ENCODE peak calls at places on chromosomes 13 and 19, in nine cellular contexts. Q is IMR-90, D is cardiac muscle cell, U is colonic mucosa, V is stomach, F is lower lobe of right lung, G is ascending aorta, H is bronchial epithelial cell, T is psoas muscle. L is an unnamed sample.

GRCh38 chr19:3045885-3046603 is 16.3 kb downstream of the TLE5 start:
- DNase-seq in Q (no peak), T (no peak), G (no peak), D (peak; percentile 32), V (no peak), H (no peak), F (no peak), U (no peak), L (no peak)

GRCh38 chr19:54421169-54421516 is 5.9 kb downstream of the TTYH1 start:
- DNase-seq in H (no peak), Q (no peak), D (no peak), G (no peak), F (no peak), V (no peak), T (no peak), U (no peak), L (no peak)

GRCh38 chr19:57351867-57352266 is 796 bp downstream of the ZNF304 start:
- DNase-seq in H (peak; percentile 48), T (no peak), Q (peak; percentile 4), G (no peak), F (no peak), V (no peak), D (no peak), U (no peak), L (no peak)

GRCh38 chr13:64413529-64413928 is 2816.6 kb downstream of the PCDH9 start:
- DNase-seq in U (no peak), F (no peak), T (no peak), Q (no peak), G (no peak), H (no peak), D (no peak), V (no peak), L (no peak)

GRCh38 chr13:111474136-111475002 is 153.9 kb downstream of the TEX29 start:
- DNase-seq in Q (peak; percentile 35), U (no peak), D (peak; percentile 56), T (no peak), V (no peak), H (peak; percentile 21), G (no peak), F (no peak), L (no peak)

GRCh38 chr13:100694722-100695644 is 20.4 kb upstream of the TMTC4 start:
- DNase-seq in Q (peak; percentile 38), F (no peak), H (peak; percentile 22), U (peak; percentile 28), D (peak; percentile 71), V (peak; percentile 53), T (no peak), G (no peak), L (no peak)

GRCh38 chr13:26062853-26063444 is 11.1 kb upstream of the SHISA2 start:
- DNase-seq in H (peak; percentile 55), T (no peak), Q (peak; percentile 33), G (no peak), V (peak; percentile 49), D (peak; percentile 75), F (no peak), U (peak; percentile 26), L (no peak)

GRCh38 chr13:113483504-113484287 is 6.8 kb downstream of the DCUN1D2 start:
- DNase-seq in F (no peak), D (no peak), V (no peak), G (no peak), Q (no peak), H (no peak), T (no peak), U (no peak), L (no peak)

GRCh38 chr13:100399455-100399854 is 189.1 kb downstream of the GGACT start:
- DNase-seq in D (no peak), V (no peak), Q (no peak), H (no peak), T (no peak), U (no peak), F (no peak), G (no peak), L (no peak)

GRCh38 chr13:112725346-112726017 is 35.6 kb downstream of the ATP11A start:
- DNase-seq in F (peak; percentile 51), H (peak; percentile 50), D (no peak), V (no peak), U (no peak), Q (peak; percentile 62), G (no peak), T (peak; percentile 84), L (no peak)

GRCh38 chr19:33375760-33376159 is 2.3 kb downstream of the CEBPG start:
- DNase-seq in V (no peak), T (no peak), Q (peak; percentile 51), U (no peak), H (peak; percentile 48), G (peak; percentile 33), F (no peak), D (no peak), L (no peak)

GRCh38 chr19:7393459-7393858 is 44.7 kb downstream of the ARHGEF18 start:
- DNase-seq in G (no peak), D (no peak), Q (no peak), U (no peak), H (no peak), F (no peak), T (no peak), V (no peak), L (no peak)

GRCh38 chr19:7395793-7396192 is 47.1 kb downstream of the ARHGEF18 start:
- DNase-seq in V (no peak), Q (no peak), F (no peak), T (no peak), H (peak; percentile 26), G (no peak), D (no peak), U (peak; percentile 29), L (no peak)

GRCh38 chr19:7395360-7395781 is 46.6 kb downstream of the ARHGEF18 start:
- DNase-seq in D (peak; percentile 19), H (no peak), Q (no peak), U (peak; percentile 26), G (no peak), V (no peak), F (no peak), T (no peak), L (no peak)

GRCh38 chr19:7393934-7394508 is 45.3 kb downstream of the ARHGEF18 start:
- DNase-seq in F (no peak), H (no peak), U (no peak), G (no peak), V (no peak), Q (no peak), T (no peak), D (no peak), L (no peak)

GRCh38 chr19:7394728-7395359 is 46.1 kb downstream of the ARHGEF18 start:
- DNase-seq in T (peak; percentile 94), H (peak; percentile 77), F (peak; percentile 90), G (peak; percentile 93), Q (peak; percentile 87), D (peak; percentile 93), U (peak; percentile 93), V (peak; percentile 94), L (peak; percentile 28)
- TF ChIP-seq CTCF in T (no peak), H (peak; percentile 1), F (no peak), G (no peak), Q (no peak), D (no peak), U (no peak), V (no peak), L (no peak)

GRCh38 chr19:13032837-13033236 is 37.6 kb downstream of the NFIX start:
- DNase-seq in V (no peak), G (no peak), H (no peak), D (no peak), F (no peak), Q (no peak), U (no peak), T (no peak), L (no peak)
- H3K27me3 ChIP-seq in V (no peaks in the 10 kb centered on the region), G (no peaks in the 10 kb centered on the region), H (no peaks in the 10 kb centered on the region), D (peaks cover 100% of the 10 kb centered on the region), F (no peaks in the 10 kb centered on the region), Q (no peaks in the 10 kb centered on the region), U (no peaks in the 10 kb centered on the region), T (no peaks in the 10 kb centered on the region), L (no peaks in the 10 kb centered on the region)

DNA sequence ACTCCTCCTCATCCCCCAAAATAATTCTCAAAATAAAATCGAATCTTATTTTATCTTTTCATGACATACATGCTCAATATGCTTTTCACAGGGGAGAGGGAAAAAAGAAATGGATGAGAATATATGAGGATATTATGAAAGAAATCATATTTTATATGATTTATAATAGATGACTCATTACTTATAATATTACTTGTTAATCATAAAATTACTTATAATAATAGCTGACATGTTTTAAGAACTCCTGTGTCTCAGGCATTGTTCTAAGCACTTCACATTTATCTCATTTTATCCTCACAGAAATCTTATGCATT is 3.0 kb upstream of the CEACAM3 start:
- DNase-seq in H (no peak), D (no peak), F (no peak), G (no peak), V (no peak), Q (no peak), U (no peak), T (no peak), L (no peak)
- TF ChIP-seq CTCF in H (no peak), D (no peak), F (no peak), G (no peak), V (no peak), Q (no peak), U (no peak), T (no peak), L (no peak)

DNA sequence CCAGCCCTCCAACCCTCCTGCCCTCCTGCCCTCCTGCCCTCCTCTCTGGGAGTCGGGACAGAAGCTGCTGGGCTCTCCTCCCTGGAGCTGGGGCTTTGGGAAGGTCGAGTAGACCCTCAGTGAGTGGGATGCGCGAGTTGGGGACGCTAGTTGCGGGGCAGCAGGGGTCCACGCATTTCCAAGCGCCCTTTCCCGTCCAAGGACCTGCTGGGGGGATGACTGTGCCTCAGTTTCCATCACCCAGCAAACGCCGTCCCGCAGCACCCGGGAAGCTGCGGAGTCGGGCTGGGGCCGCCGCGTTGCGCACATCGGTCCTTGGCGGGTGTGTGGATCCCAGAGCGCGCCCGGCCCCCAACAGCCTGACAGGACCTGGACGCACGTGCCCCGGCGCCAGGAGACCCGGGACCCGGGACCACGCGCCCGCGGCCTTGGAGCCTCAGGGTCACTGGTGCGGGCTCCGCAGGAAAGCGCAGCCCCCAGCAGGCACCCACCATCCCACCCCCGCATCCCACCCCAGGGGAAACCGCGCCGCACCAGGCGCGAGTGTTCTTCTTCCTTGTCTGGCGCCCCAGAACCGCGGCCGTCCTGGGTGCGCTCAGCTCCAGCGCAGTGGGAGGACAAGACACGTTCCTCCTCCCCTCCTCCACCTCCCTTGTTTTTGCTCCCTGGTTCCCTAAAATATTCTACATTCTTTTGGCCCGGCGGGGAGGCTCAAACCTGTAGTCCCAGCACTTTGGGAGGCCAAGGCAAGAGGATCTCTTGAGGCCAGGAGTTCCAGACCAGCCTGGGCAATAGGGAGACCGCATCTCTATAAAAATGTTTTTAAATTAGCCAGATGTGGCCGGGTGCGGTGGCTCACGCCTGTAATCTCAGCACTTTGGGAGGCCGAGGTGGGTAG is 9.2 kb downstream of the ONECUT3 start:
- DNase-seq in Q (no peak), F (no peak), T (no peak), U (no peak), G (no peak), D (no peak), V (no peak), H (no peak), L (no peak)
- H3K27me3 ChIP-seq in Q (peaks cover 95% of the 10 kb centered on the region), F (peaks cover 97% of the 10 kb centered on the region), T (peaks cover 44% of the 10 kb centered on the region), U (peaks cover 88% of the 10 kb centered on the region), G (peaks cover 45% of the 10 kb centered on the region), D (peaks cover 100% of the 10 kb centered on the region), V (peaks cover 55% of the 10 kb centered on the region), H (peaks cover 66% of the 10 kb centered on the region), L (peaks cover 63% of the 10 kb centered on the region)

L was measured in esophagus squamous epithelium.